ENCODE peak calls at places on chromosome 22, in five cellular contexts. One of them, this sample, is unnamed.
A peak's percentile ranks its signal among the peaks of the same experiment; 100 is the strongest.

GRCh38 chr22:39956932-39957664 is 3.1 kb upstream of the TMA7B start:
- DNase-seq in COR-L47: peak; percentile 68
- DNase-seq in CD8-positive, alpha-beta memory T cell: no peak
- DNase-seq in NCI-H1417: peak; percentile 34
- DNase-seq in foreskin keratinocyte: no peak
- DNase-seq in this sample: no peak

GRCh38 chr22:30245985-30246901 is at the start of gene LIF:
- DNase-seq in COR-L47: peak; percentile 12
- DNase-seq in CD8-positive, alpha-beta memory T cell: peak; percentile 52
- DNase-seq in NCI-H1417: peak; percentile 4
- DNase-seq in foreskin keratinocyte: no peak
- DNase-seq in this sample: no peak

GRCh38 chr22:38141574-38141973 is 31.1 kb upstream of the BAIAP2L2 start:
- DNase-seq in COR-L47: no peak
- DNase-seq in CD8-positive, alpha-beta memory T cell: no peak
- DNase-seq in NCI-H1417: no peak
- DNase-seq in foreskin keratinocyte: no peak
- DNase-seq in this sample: no peak

GRCh38 chr22:32531955-32532818 is 57.6 kb downstream of the FBXO7 start:
- DNase-seq in COR-L47: no peak
- DNase-seq in CD8-positive, alpha-beta memory T cell: no peak
- DNase-seq in NCI-H1417: peak; percentile 2
- DNase-seq in foreskin keratinocyte: no peak
- DNase-seq in this sample: peak; percentile 12

GRCh38 chr22:17952273-17952801 is 72.0 kb downstream of the MICAL3 start:
- DNase-seq in COR-L47: no peak
- DNase-seq in CD8-positive, alpha-beta memory T cell: no peak
- DNase-seq in NCI-H1417: no peak
- DNase-seq in foreskin keratinocyte: no peak
- DNase-seq in this sample: no peak

GRCh38 chr22:37617431-37617830 is 8.8 kb downstream of the GGA1 start:
- DNase-seq in COR-L47: no peak
- DNase-seq in CD8-positive, alpha-beta memory T cell: no peak
- DNase-seq in NCI-H1417: no peak
- DNase-seq in foreskin keratinocyte: no peak
- DNase-seq in this sample: no peak

GRCh38 chr22:33438273-33438672 is 380.1 kb upstream of the SYN3 start:
- DNase-seq in COR-L47: no peak
- DNase-seq in CD8-positive, alpha-beta memory T cell: no peak
- DNase-seq in NCI-H1417: no peak
- DNase-seq in foreskin keratinocyte: peak; percentile 97
- DNase-seq in this sample: no peak

GRCh38 chr22:35842519-35842913 is 124.8 kb downstream of the APOL5 start:
- DNase-seq in COR-L47: no peak
- DNase-seq in CD8-positive, alpha-beta memory T cell: no peak
- DNase-seq in NCI-H1417: no peak
- DNase-seq in foreskin keratinocyte: no peak
- DNase-seq in this sample: no peak

GRCh38 chr22:44571566-44572413 is 73.8 kb upstream of the RTL6 start:
- DNase-seq in COR-L47: no peak
- DNase-seq in CD8-positive, alpha-beta memory T cell: no peak
- DNase-seq in NCI-H1417: no peak
- DNase-seq in foreskin keratinocyte: no peak
- DNase-seq in this sample: no peak

GRCh38 chr22:44187652-44188230 is 7.0 kb downstream of the PARVG start:
- DNase-seq in COR-L47: no peak
- DNase-seq in CD8-positive, alpha-beta memory T cell: no peak
- DNase-seq in NCI-H1417: no peak
- DNase-seq in foreskin keratinocyte: no peak
- DNase-seq in this sample: no peak

GRCh38 chr22:41574847-41575381 is 14.1 kb downstream of the CSDC2 start:
- DNase-seq in COR-L47: no peak
- DNase-seq in CD8-positive, alpha-beta memory T cell: no peak
- DNase-seq in NCI-H1417: no peak
- DNase-seq in foreskin keratinocyte: no peak
- DNase-seq in this sample: no peak

GRCh38 chr22:50561401-50562074 is 1.2 kb downstream of the SYCE3 start:
- DNase-seq in COR-L47: no peak
- DNase-seq in CD8-positive, alpha-beta memory T cell: no peak
- DNase-seq in NCI-H1417: no peak
- DNase-seq in foreskin keratinocyte: no peak
- DNase-seq in this sample: no peak

GRCh38 chr22:28139993-28140392 is 220.9 kb upstream of the PITPNB start:
- DNase-seq in COR-L47: no peak
- DNase-seq in CD8-positive, alpha-beta memory T cell: no peak
- DNase-seq in NCI-H1417: no peak
- DNase-seq in foreskin keratinocyte: peak; percentile 63
- DNase-seq in this sample: no peak

GRCh38 chr22:49055406-49055805 is 772.3 kb downstream of the BRD1 start:
- DNase-seq in COR-L47: no peak
- DNase-seq in CD8-positive, alpha-beta memory T cell: no peak
- DNase-seq in NCI-H1417: no peak
- DNase-seq in foreskin keratinocyte: no peak
- DNase-seq in this sample: no peak

GRCh38 chr22:25823276-25823675 is 81.3 kb downstream of the MYO18B start:
- DNase-seq in COR-L47: no peak
- DNase-seq in CD8-positive, alpha-beta memory T cell: no peak
- DNase-seq in NCI-H1417: no peak
- DNase-seq in foreskin keratinocyte: no peak
- DNase-seq in this sample: no peak

GRCh38 chr22:26979294-26979693 is 321.9 kb downstream of the MIAT start:
- DNase-seq in COR-L47: no peak
- DNase-seq in CD8-positive, alpha-beta memory T cell: no peak
- DNase-seq in NCI-H1417: no peak
- DNase-seq in foreskin keratinocyte: no peak
- DNase-seq in this sample: no peak

GRCh38 chr22:45892681-45893461 is 84.1 kb downstream of the WNT7B start:
- DNase-seq in COR-L47: no peak
- DNase-seq in CD8-positive, alpha-beta memory T cell: no peak
- DNase-seq in NCI-H1417: no peak
- DNase-seq in foreskin keratinocyte: no peak
- DNase-seq in this sample: no peak

GRCh38 chr22:42116848-42117424 is 13.7 kb downstream of the CYP2D6 start:
- DNase-seq in COR-L47: no peak
- DNase-seq in CD8-positive, alpha-beta memory T cell: no peak
- DNase-seq in NCI-H1417: no peak
- DNase-seq in foreskin keratinocyte: no peak
- DNase-seq in this sample: no peak

GRCh38 chr22:49301398-49302149 is 526.1 kb downstream of the BRD1 start:
- DNase-seq in COR-L47: no peak
- DNase-seq in CD8-positive, alpha-beta memory T cell: no peak
- DNase-seq in NCI-H1417: no peak
- DNase-seq in foreskin keratinocyte: no peak
- DNase-seq in this sample: no peak

GRCh38 chr22:46108564-46109473 is 41.5 kb upstream of the PPARA start:
- DNase-seq in COR-L47: no peak
- DNase-seq in CD8-positive, alpha-beta memory T cell: no peak
- DNase-seq in NCI-H1417: no peak
- DNase-seq in foreskin keratinocyte: no peak
- DNase-seq in this sample: no peak

This sample was measured in NCI-H748 treated with DMSO at 0.1 percent for 48 hours.